ENCODE peak calls at places on chromosomes 16 and 17, in six cellular contexts. F is fibroblast of lung, Q is IMR-90, H is lower lobe of right lung, T is colonic mucosa, N is suprapubic skin. G is an unnamed sample. For H3K4me1, the result is how much of the 10 kb centered on the place peaks cover.

GRCh38 chr17:46064460-46064859 is 65.4 kb downstream of the STH start:
- DNase-seq in T (no peak), N (no peak), F (no peak), H (no peak), Q (no peak), G (no peak)

GRCh38 chr16:67877064-67877463 is 4.2 kb downstream of the EDC4 start:
- DNase-seq in T (no peak), N (no peak), H (no peak), Q (no peak), F (no peak), G (no peak)

GRCh38 chr17:16935241-16935663 is 36.7 kb downstream of the TNFRSF13B start:
- DNase-seq in Q (no peak), F (no peak), T (no peak), H (no peak), N (peak), G (no peak)

GRCh38 chr17:17024778-17025300 is 17.4 kb upstream of the MPRIP start:
- DNase-seq in H (peak), N (no peak), T (no peak), F (no peak), Q (no peak), G (no peak)

GRCh38 chr16:19704321-19705130 is 13.5 kb downstream of the KNOP1 start:
- DNase-seq in N (no peak), Q (peak), T (no peak), F (peak), H (no peak), G (no peak)

GRCh38 chr16:55478827-55479559 is at the start of gene MMP2:
- DNase-seq in F (peak), T (peak), N (peak), Q (peak), H (peak), G (peak)

GRCh38 chr16:69316595-69317034 is 5.5 kb downstream of the VPS4A start:
- DNase-seq in T (no peak), F (no peak), Q (no peak), N (no peak), H (no peak), G (no peak)

GRCh38 chr16:47036201-47036600 is 62.7 kb upstream of the DNAJA2 start:
- DNase-seq in F (no peak), T (no peak), N (no peak), H (no peak), Q (no peak), G (no peak)

GRCh38 chr16:13376174-13376573 is 474.8 kb downstream of the SHISA9 start:
- DNase-seq in T (no peak), H (no peak), F (no peak), Q (no peak), N (no peak), G (no peak)

DNA sequence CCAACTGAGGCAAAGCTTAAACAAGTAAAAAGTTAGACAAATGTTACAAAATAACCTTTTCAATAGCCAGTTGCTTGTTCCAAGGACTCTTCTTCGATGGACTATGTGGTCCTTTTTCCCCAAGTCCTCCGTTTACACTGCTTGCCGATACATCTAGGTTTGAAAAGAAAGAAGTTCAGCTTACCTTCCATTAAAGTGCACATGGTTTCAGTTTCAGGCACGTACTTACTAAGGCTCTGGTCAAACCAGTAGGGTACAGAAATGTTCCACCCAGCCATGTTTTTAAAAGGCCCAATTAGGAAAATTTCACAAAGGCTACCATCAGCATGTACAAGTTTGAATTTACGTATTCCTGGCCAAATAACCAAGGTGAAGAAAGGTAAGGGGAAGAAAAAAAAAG is 2.1 kb downstream of the SRSF2 start:
- DNase-seq in N (no peak), Q (peak), F (peak), T (no peak), H (no peak), G (no peak)
- H3K4me1 ChIP-seq in N (half or more), Q (under half), F (under half), T (under half), H (half or more), G (under half)

DNA sequence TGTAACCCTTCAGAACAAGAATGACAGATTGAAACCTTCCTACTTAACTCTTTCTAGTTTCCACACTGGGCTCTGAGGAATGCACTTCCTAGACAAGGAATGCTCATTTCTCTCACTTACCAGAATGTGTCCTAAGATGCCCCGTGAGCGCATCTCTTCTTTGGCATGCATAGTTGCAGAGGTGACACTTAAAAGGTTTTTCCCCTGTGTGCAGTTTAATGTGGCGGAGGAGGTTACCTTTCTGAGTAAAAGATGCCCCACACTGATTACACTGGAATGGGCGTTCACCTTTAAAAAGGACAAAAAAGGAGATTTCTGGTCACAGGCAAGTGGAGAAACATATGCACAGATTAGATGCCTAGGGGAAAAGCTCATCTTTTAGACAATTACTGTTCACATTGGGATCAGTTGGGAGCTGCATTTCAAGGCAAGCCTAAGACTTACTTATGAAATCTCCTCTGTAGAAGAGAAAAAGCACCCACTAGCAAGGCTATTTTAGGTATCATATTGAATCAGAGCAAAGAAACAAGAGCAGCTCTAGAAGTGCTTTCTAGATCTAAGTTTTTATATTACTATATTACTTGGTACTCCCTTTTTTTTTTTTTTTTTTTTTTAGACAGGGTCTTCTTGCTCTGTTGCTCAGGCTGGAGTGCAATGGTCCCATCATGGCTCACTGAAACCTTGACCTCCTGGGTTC is 53.7 kb downstream of the GRB7 start:
- DNase-seq in N (no peak), T (no peak), H (no peak), Q (no peak), F (no peak), G (no peak)
- H3K4me1 ChIP-seq in N (under half), T (under half), H (under half), Q (under half), F (under half), G (under half)

DNA sequence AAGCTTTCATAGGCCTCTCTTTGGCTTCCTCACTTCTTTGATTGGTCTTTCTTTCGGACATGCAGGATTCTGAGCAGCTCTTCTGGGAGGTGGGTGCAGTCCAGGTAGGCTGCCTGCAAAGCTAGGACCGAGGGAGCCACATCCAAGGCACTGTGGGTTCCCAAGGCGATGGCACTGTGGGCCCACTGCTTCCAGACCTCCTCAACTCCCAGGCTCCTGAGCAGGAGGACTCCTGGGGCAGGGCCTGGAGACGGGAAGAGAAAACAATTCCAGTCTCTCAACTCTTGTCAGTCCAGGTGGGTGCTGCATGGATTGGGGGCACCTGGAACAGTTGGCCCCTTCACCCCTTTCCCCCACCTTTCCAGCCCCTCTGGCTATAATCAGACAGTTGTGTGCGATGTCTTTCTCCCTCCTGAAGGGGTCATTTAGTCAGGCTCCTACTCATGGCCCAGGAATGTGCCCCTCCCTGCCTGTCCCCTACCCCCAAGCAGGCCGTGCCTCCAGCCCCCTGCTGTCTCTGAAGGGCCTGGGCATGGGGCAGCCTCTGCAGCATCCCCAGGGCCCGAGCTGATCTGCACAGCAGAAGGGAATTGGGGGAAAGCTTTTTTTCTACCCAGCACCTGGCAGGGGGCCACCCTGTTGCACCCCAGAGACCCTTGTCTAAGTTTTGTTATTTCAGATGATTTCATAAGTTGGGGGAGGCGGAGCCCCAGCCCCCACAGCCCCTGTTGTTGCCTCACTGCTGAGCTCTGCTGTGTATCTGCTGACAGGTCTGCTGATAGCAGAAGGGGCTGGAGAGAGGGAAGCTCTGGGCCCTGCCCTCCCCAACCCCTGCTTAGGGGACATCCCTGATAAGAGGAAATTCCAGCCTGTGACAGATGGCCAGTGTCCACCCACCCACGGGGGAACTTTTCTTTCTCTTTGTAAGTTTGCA is 330.3 kb downstream of the SEC14L1 start:
- DNase-seq in H (no peak), N (no peak), T (no peak), Q (peak), F (peak), G (peak)
- H3K4me1 ChIP-seq in H (half or more), N (half or more), T (under half), Q (half or more), F (half or more), G (under half)

GRCh38 chr16:85008267-85008666 is 3.1 kb downstream of the ZDHHC7 start:
- DNase-seq in F (no peak), Q (no peak), N (no peak), T (no peak), H (peak), G (no peak)

GRCh38 chr16:85007815-85008214 is 3.5 kb downstream of the ZDHHC7 start:
- DNase-seq in T (no peak), N (no peak), H (peak), F (no peak), Q (no peak), G (no peak)

GRCh38 chr16:85005278-85006069 is 5.9 kb downstream of the ZDHHC7 start:
- DNase-seq in H (peak), T (no peak), Q (peak), N (no peak), F (no peak), G (no peak)

GRCh38 chr16:85004587-85005205 is 6.6 kb downstream of the ZDHHC7 start:
- DNase-seq in H (peak), F (peak), N (no peak), T (no peak), Q (peak), G (no peak)

DNA sequence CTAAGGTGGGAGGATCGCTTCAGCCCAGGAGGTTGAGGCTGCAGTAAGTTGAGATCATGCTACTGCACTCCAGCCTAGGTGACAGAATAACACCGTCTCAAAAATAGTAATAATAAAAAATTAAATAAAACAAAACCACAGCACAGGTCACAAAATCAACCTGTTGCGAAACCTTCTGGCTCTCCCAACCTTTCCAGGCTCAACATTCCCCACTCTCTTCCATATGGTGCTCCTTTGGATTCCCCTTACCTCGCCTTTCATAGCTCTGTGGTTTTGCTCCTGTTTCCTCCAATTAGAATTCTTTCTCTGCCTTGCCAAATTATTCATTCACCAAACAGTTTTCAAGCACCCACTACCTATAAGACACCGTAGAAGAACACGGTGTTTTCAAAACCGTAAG is 4.7 kb downstream of the ZDHHC7 start:
- DNase-seq in N (no peak), H (no peak), Q (peak), F (peak), T (no peak), G (no peak)
- H3K4me1 ChIP-seq in N (half or more), H (half or more), Q (under half), F (under half), T (under half), G (under half)

G was measured in right cardiac atrium.